ENCODE peak calls at places on chromosomes 7 and 10, in five cellular contexts. R is K562, Y is MM.1S, E is PC-3, F is IMR-90. L is an unnamed sample.

GRCh38 chr10:94571528-94571927 is 25.9 kb downstream of the HELLS start:
- DNase-seq in R (no peak), E (peak), Y (no peak), F (peak), L (no peak)

GRCh38 chr7:92255308-92255707 is 9.5 kb downstream of the ANKIB1 start:
- DNase-seq in F (peak), E (peak), Y (no peak), R (peak), L (peak)

GRCh38 chr10:113041324-113041723 is 91.3 kb downstream of the TCF7L2 start:
- DNase-seq in Y (no peak), F (no peak), E (no peak), R (no peak), L (no peak)

GRCh38 chr7:84085147-84085546 is 109.4 kb downstream of the SEMA3A start:
- DNase-seq in R (no peak), E (peak), F (peak), Y (no peak), L (peak)

GRCh38 chr7:99595111-99595745 is 2.8 kb upstream of the TMEM225B start:
- DNase-seq in F (no peak), R (no peak), Y (no peak), E (no peak), L (no peak)

GRCh38 chr10:48526371-48526821 is 78.5 kb downstream of the ARHGAP22 start:
- DNase-seq in E (no peak), R (no peak), Y (no peak), F (peak), L (peak)

GRCh38 chr7:148925836-148926235 is 41.7 kb upstream of the EZH2 start:
- DNase-seq in Y (no peak), R (no peak), E (no peak), F (no peak), L (no peak)

GRCh38 chr10:114384181-114384580 is 20.1 kb downstream of the AFAP1L2 start:
- DNase-seq in R (no peak), F (no peak), E (no peak), Y (no peak), L (no peak)

GRCh38 chr7:50307368-50308012 is 3.0 kb downstream of the IKZF1 start:
- DNase-seq in Y (peak), R (peak), E (no peak), F (no peak), L (no peak)

GRCh38 chr7:104341545-104341944 is 13.1 kb downstream of the LHFPL3 start:
- DNase-seq in R (peak), E (peak), Y (no peak), F (no peak), L (no peak)

GRCh38 chr7:153389261-153389660 is 629.7 kb downstream of the ACTR3B start:
- DNase-seq in F (no peak), R (no peak), E (no peak), Y (no peak), L (peak)

GRCh38 chr7:55148992-55149391 is 130.2 kb downstream of the EGFR start:
- DNase-seq in E (no peak), Y (no peak), F (peak), R (no peak), L (no peak)

GRCh38 chr7:118232837-118233236 is 8.3 kb downstream of the ANKRD7 start:
- DNase-seq in Y (no peak), E (peak), R (no peak), F (no peak), L (peak)

GRCh38 chr7:137930616-137931015 is 71.3 kb downstream of the CREB3L2 start:
- DNase-seq in F (peak), R (no peak), E (peak), Y (no peak), L (peak)

GRCh38 chr10:43162604-43163003 is 24.4 kb downstream of the CSGALNACT2 start:
- DNase-seq in F (no peak), R (no peak), E (no peak), Y (no peak), L (no peak)

GRCh38 chr10:6164271-6165095 is 38.2 kb upstream of the PFKFB3 start:
- DNase-seq in E (no peak), F (no peak), R (no peak), Y (no peak), L (no peak)

GRCh38 chr10:113424984-113425383 is 127.9 kb upstream of the HABP2 start:
- DNase-seq in E (no peak), Y (no peak), F (no peak), R (no peak), L (no peak)

GRCh38 chr10:61063911-61064310 is 119.9 kb upstream of the RHOBTB1 start:
- DNase-seq in R (no peak), Y (no peak), E (peak), F (peak), L (no peak)

GRCh38 chr7:100570954-100571828 is 2.5 kb downstream of the SAP25 start:
- DNase-seq in Y (no peak), F (no peak), R (no peak), E (no peak), L (no peak)

GRCh38 chr10:17847586-17848296 is 38.6 kb downstream of the MRC1 start:
- DNase-seq in F (peak), Y (peak), E (peak), R (no peak), L (no peak)

GRCh38 chr10:70274643-70275042 is 9.2 kb downstream of the NPFFR1 start:
- DNase-seq in F (peak), R (no peak), E (no peak), Y (peak), L (no peak)

GRCh38 chr10:58070964-58071363 is 196.7 kb downstream of the IPMK start:
- DNase-seq in E (no peak), F (no peak), Y (no peak), R (no peak), L (no peak)

GRCh38 chr7:39609462-39610149 is 13.8 kb upstream of the RALA start:
- DNase-seq in Y (no peak), F (no peak), E (no peak), R (peak), L (no peak)

GRCh38 chr7:26705567-26705966 is 158.8 kb downstream of the SKAP2 start:
- DNase-seq in F (peak), R (no peak), Y (no peak), E (peak), L (peak)

GRCh38 chr7:114527589-114527988 is 113.0 kb downstream of the FOXP2 start:
- DNase-seq in Y (no peak), E (no peak), R (no peak), F (no peak), L (no peak)

DNA sequence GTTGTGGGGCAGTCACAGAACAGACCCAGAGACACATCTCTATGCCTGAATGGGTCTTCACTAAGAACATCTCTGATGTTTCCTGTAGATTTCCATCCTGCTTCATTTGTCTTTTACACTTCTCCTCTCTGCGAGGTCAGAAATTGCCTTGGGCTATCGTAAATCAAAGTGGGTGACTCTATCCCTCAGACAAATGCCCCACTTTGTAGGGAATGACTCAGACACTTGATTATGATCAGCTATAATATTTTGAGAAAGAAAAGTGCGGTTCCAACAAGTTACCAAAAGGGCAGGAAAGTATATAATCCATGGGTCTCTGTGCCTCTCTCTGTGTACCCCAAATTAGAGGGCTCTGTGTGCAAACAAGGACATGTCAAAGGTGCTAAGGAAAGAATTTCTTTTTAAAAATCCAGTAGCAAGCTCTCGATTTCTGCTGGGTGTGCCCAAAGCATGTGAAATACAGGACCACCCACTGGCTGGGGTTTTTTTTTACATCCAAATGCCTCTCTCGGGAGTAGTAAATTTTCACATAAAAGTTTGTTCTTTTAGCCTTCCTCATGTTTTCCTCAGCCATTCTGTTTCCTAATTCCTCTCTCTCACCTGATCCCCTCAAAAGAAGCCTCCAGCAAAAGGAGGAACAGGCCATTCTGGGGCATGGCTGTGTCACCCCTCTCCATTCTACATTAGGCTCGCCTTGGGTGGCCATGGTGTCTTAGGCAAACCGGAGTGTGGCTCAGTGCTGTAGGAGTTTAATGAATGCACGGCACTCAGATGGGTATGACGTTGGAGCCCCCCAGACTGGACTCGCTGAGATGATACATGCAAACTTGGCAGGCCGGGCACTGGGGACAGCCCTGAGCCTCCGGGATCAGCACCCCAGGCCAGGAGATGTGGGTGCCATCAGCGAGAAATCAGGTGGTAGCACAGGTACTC is 6.3 kb upstream of the OPN4 start:
- DNase-seq in E (peak), Y (no peak), R (no peak), F (no peak), L (peak)
- H3K9ac ChIP-seq in E (no peak), Y (no peak), R (no peak), F (no peak), L (no peak)

DNA sequence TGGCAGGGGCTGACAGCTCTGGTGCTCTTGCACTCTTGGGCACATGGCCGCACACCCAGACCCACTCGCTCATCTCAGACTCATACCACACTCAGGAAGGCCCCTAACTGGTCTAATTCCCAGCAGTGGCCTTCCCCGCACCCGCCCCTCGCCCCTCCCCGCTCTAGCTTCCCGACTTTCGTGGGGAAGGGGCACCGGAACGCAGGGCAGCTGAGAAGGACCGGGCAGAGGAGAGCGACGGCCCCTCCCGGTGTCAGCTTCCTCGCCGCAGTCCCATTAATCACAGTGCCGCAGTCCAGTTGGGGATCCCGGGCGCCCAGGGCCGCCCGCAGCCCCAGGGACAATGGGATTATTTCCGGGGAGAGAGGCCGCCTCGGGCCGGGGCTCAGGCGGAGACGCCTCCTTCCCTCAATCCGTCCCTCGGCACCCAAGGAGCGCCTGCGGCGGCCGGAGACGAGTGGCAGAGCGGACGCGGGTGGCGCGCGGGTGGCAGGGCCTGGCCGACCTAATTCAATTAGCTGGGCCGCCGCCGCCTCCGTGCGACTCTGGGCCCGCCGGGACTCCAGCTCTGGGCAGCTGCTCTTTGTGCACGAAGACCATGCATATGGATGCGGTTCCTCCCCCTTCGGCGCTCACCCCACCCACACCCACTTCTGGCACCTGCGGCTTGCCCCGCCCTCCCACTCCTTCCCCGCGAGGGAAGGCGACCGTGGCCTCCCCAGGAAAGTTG is 7.8 kb upstream of the TLX1 start:
- DNase-seq in E (no peak), R (no peak), Y (no peak), F (no peak), L (no peak)
- H3K9ac ChIP-seq in E (peak), R (no peak), Y (no peak), F (no peak), L (no peak)

GRCh38 chr10:126062132-126063032 is 166.0 kb downstream of the FANK1 start:
- DNase-seq in R (peak), F (peak), E (peak), Y (no peak), L (peak)

GRCh38 chr10:126059101-126059826 is 162.9 kb downstream of the FANK1 start:
- DNase-seq in Y (no peak), E (peak), R (no peak), F (peak), L (peak)

GRCh38 chr10:126060232-126060935 is 164.0 kb downstream of the FANK1 start:
- DNase-seq in F (peak), E (peak), Y (no peak), R (no peak), L (no peak)

GRCh38 chr10:126063353-126063791 is 167.0 kb downstream of the FANK1 start:
- DNase-seq in R (no peak), F (peak), Y (no peak), E (peak), L (peak)

GRCh38 chr10:126061526-126061925 is 165.2 kb downstream of the FANK1 start:
- DNase-seq in F (no peak), Y (no peak), R (no peak), E (no peak), L (no peak)
- H3K9ac ChIP-seq in F (no peak), Y (no peak), R (no peak), E (peak), L (no peak)

DNA sequence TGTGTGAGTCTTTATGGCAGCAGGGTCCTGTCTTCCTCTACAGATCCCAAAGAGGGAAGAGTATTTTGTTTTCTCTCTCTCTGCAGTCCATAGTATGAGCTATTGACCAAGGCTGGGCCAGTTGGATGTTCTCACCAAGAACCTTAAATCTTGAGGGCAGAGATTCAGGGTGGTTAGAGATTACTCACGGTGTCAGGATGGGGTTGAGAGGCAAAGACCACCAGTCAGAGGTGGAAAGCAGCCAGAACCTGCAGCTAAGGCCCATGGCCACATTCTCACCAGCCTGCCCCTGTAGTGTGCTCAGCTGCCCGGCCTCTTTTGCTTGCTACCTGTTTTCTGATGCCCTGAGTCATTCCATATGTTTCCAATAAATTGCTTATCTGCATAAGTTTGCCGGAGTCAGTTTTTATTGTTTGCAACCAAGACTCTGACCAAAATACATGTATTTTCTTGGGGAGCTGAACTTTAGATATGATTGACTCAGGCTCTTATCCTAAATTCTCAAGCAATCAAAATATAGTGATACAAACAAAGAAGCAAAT is 67.0 kb downstream of the MAP3K8 start:
- DNase-seq in F (no peak), Y (no peak), E (peak), R (no peak), L (no peak)
- H3K9ac ChIP-seq in F (no peak), Y (no peak), E (no peak), R (peak), L (no peak)

GRCh38 chr10:89207181-89207800 is at the start of gene CH25H:
- DNase-seq in E (peak), R (no peak), F (peak), Y (peak), L (peak)

GRCh38 chr10:89210794-89211425 is 3.8 kb upstream of the CH25H start:
- DNase-seq in F (peak), E (no peak), R (no peak), Y (no peak), L (no peak)

GRCh38 chr10:89209718-89210117 is 2.6 kb upstream of the CH25H start:
- DNase-seq in E (no peak), Y (no peak), F (no peak), R (no peak), L (no peak)

GRCh38 chr10:89206402-89207180 is 526 bp downstream of the CH25H start:
- DNase-seq in R (no peak), E (no peak), F (peak), Y (no peak), L (no peak)

GRCh38 chr10:89207801-89208551 is 859 bp upstream of the CH25H start:
- DNase-seq in Y (no peak), E (no peak), F (no peak), R (no peak), L (no peak)
- H3K9ac ChIP-seq in Y (no peak), E (no peak), F (peak), R (no peak), L (peak)

L was measured in mammary epithelial cell.